ENCODE peak calls at places on chromosomes 12 and 14, in six cellular contexts. One of them, this sample, is unnamed.

GRCh38 chr12:96766232-96766631 is 140.8 kb upstream of the NEDD1 start:
- DNase-seq in HFF-Myc: no peak
- DNase-seq in A673: no peak
- DNase-seq in hepatocyte: no peak
- DNase-seq in ascending aorta: no peak
- DNase-seq in brain microvascular endothelial cell: no peak
- DNase-seq in this sample: no peak

GRCh38 chr12:77299910-77300772 is 234.8 kb upstream of the E2F7 start:
- DNase-seq in HFF-Myc: no peak
- DNase-seq in A673: no peak
- DNase-seq in hepatocyte: no peak
- DNase-seq in ascending aorta: no peak
- DNase-seq in brain microvascular endothelial cell: peak
- DNase-seq in this sample: peak

GRCh38 chr12:14769837-14770494 is 33.3 kb downstream of the WBP11 start:
- DNase-seq in HFF-Myc: no peak
- DNase-seq in A673: peak
- DNase-seq in hepatocyte: peak
- DNase-seq in ascending aorta: peak
- DNase-seq in brain microvascular endothelial cell: peak
- DNase-seq in this sample: no peak

GRCh38 chr12:68291396-68292036 is 38.1 kb upstream of the IL22 start:
- DNase-seq in HFF-Myc: no peak
- DNase-seq in A673: no peak
- DNase-seq in hepatocyte: no peak
- DNase-seq in ascending aorta: no peak
- DNase-seq in brain microvascular endothelial cell: no peak
- DNase-seq in this sample: no peak

GRCh38 chr14:22315336-22315735 is 273.7 kb downstream of the DAD1 start:
- DNase-seq in HFF-Myc: no peak
- DNase-seq in A673: no peak
- DNase-seq in hepatocyte: no peak
- DNase-seq in ascending aorta: no peak
- DNase-seq in brain microvascular endothelial cell: no peak
- DNase-seq in this sample: no peak

GRCh38 chr14:23379331-23380196 is 2.7 kb downstream of the CMTM5 start:
- DNase-seq in HFF-Myc: no peak
- DNase-seq in A673: peak
- DNase-seq in hepatocyte: peak
- DNase-seq in ascending aorta: no peak
- DNase-seq in brain microvascular endothelial cell: no peak
- DNase-seq in this sample: no peak

GRCh38 chr14:55749946-55750345 is 169.9 kb downstream of the KTN1 start:
- DNase-seq in HFF-Myc: no peak
- DNase-seq in A673: no peak
- DNase-seq in hepatocyte: no peak
- DNase-seq in ascending aorta: no peak
- DNase-seq in brain microvascular endothelial cell: no peak
- DNase-seq in this sample: no peak

GRCh38 chr12:121300083-121300819 is 3.7 kb upstream of the CAMKK2 start:
- DNase-seq in HFF-Myc: no peak
- DNase-seq in A673: no peak
- DNase-seq in hepatocyte: peak
- DNase-seq in ascending aorta: no peak
- DNase-seq in brain microvascular endothelial cell: no peak
- DNase-seq in this sample: no peak

GRCh38 chr12:87406926-87407325 is 622.3 kb downstream of the C12orf50 start:
- DNase-seq in HFF-Myc: no peak
- DNase-seq in A673: no peak
- DNase-seq in hepatocyte: no peak
- DNase-seq in ascending aorta: no peak
- DNase-seq in brain microvascular endothelial cell: no peak
- DNase-seq in this sample: no peak

GRCh38 chr14:73567951-73568885 is 795 bp upstream of the ACOT2 start:
- DNase-seq in HFF-Myc: no peak
- DNase-seq in A673: no peak
- DNase-seq in hepatocyte: peak
- DNase-seq in ascending aorta: no peak
- DNase-seq in brain microvascular endothelial cell: no peak
- DNase-seq in this sample: no peak

GRCh38 chr12:130881548-130881947 is 9.7 kb downstream of the RAN start:
- DNase-seq in HFF-Myc: no peak
- DNase-seq in A673: no peak
- DNase-seq in hepatocyte: no peak
- DNase-seq in ascending aorta: no peak
- DNase-seq in brain microvascular endothelial cell: no peak
- DNase-seq in this sample: no peak

GRCh38 chr12:119735079-119735478 is 67.1 kb downstream of the PRKAB1 start:
- DNase-seq in HFF-Myc: no peak
- DNase-seq in A673: no peak
- DNase-seq in hepatocyte: no peak
- DNase-seq in ascending aorta: no peak
- DNase-seq in brain microvascular endothelial cell: no peak
- DNase-seq in this sample: no peak

GRCh38 chr12:32390572-32391219 is 8.7 kb upstream of the FGD4 start:
- DNase-seq in HFF-Myc: no peak
- DNase-seq in A673: no peak
- DNase-seq in hepatocyte: no peak
- DNase-seq in ascending aorta: no peak
- DNase-seq in brain microvascular endothelial cell: peak
- DNase-seq in this sample: no peak

GRCh38 chr12:90003688-90004087 is 295.1 kb upstream of the ATP2B1 start:
- DNase-seq in HFF-Myc: no peak
- DNase-seq in A673: no peak
- DNase-seq in hepatocyte: no peak
- DNase-seq in ascending aorta: no peak
- DNase-seq in brain microvascular endothelial cell: no peak
- DNase-seq in this sample: no peak

GRCh38 chr12:57460457-57461325 is 1.1 kb downstream of the GLI1 start:
- DNase-seq in HFF-Myc: no peak
- DNase-seq in A673: no peak
- DNase-seq in hepatocyte: peak
- DNase-seq in ascending aorta: no peak
- DNase-seq in brain microvascular endothelial cell: no peak
- DNase-seq in this sample: no peak

GRCh38 chr14:94523265-94523664 is 14.0 kb upstream of the SERPINA12 start:
- DNase-seq in HFF-Myc: no peak
- DNase-seq in A673: no peak
- DNase-seq in hepatocyte: no peak
- DNase-seq in ascending aorta: no peak
- DNase-seq in brain microvascular endothelial cell: no peak
- DNase-seq in this sample: no peak

GRCh38 chr14:80669416-80669815 is 272.1 kb downstream of the CEP128 start:
- DNase-seq in HFF-Myc: no peak
- DNase-seq in A673: no peak
- DNase-seq in hepatocyte: no peak
- DNase-seq in ascending aorta: no peak
- DNase-seq in brain microvascular endothelial cell: no peak
- DNase-seq in this sample: peak

GRCh38 chr12:105288311-105288996 is 42.0 kb upstream of the C12orf75 start:
- DNase-seq in HFF-Myc: no peak
- DNase-seq in A673: no peak
- DNase-seq in hepatocyte: no peak
- DNase-seq in ascending aorta: no peak
- DNase-seq in brain microvascular endothelial cell: no peak
- DNase-seq in this sample: no peak

GRCh38 chr12:38528527-38528926 is 212.0 kb downstream of the ALG10B start:
- DNase-seq in HFF-Myc: no peak
- DNase-seq in A673: no peak
- DNase-seq in hepatocyte: no peak
- DNase-seq in ascending aorta: no peak
- DNase-seq in brain microvascular endothelial cell: no peak
- DNase-seq in this sample: no peak

GRCh38 chr14:67532998-67533753 is at the start of gene PLEKHH1:
- DNase-seq in HFF-Myc: no peak
- DNase-seq in A673: peak
- DNase-seq in hepatocyte: peak
- DNase-seq in ascending aorta: peak
- DNase-seq in brain microvascular endothelial cell: peak
- DNase-seq in this sample: no peak
- TF ChIP-seq CTCF in HFF-Myc: no peak
- TF ChIP-seq CTCF in A673: no peak
- TF ChIP-seq CTCF in hepatocyte: peak
- TF ChIP-seq CTCF in ascending aorta: no peak
- TF ChIP-seq CTCF in brain microvascular endothelial cell: no peak
- TF ChIP-seq CTCF in this sample: no peak

GRCh38 chr12:48979602-48980388 is 1.7 kb downstream of the WNT1 start:
- DNase-seq in HFF-Myc: no peak
- DNase-seq in A673: no peak
- DNase-seq in hepatocyte: no peak
- DNase-seq in ascending aorta: no peak
- DNase-seq in brain microvascular endothelial cell: no peak
- DNase-seq in this sample: no peak
- H3K4me3 ChIP-seq in HFF-Myc: no peak
- H3K4me3 ChIP-seq in A673: peak
- H3K4me3 ChIP-seq in hepatocyte: peak
- H3K4me3 ChIP-seq in ascending aorta: peak
- H3K4me3 ChIP-seq in brain microvascular endothelial cell: no peak
- H3K4me3 ChIP-seq in this sample: no peak

DNA sequence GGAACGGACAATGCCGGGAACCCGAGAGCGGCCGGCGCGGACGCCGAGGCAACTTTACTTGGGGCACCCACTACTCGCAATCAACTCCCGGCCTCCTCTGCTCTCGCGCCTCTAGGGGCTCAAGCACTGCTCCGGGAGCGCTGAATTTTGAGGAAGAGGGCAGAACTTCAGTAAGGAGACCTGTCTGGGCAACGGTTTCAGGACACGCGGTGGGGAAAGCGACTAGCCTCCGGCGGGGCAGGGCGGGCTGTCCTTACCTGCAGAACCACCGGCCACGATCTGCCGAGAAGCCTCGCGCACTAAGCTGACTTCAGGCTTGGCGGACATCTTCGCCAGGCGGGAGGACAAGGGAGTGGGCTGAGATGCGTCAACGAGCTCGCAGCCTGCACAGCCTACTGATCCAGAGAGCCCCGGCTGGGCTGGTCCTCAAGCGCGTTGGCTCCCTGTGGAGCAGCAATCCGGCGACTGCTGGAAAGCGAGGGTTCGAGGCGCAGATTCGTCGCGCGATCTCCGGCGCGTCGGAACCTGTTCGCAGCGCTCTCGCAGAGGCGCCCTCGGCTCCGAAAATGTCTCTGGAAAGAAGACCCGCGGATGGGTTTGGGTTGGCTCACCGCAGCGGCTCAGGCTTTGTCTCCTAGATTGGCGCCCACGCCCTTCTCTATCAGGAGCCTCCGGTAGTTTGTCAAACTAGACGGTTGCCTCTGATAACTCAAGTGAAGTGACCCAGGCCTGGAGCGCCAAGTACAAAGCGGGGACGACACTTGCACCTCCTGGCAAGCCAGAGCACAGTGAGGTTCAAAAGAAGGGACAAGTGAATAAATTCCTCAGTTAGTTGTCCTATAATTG is at the start of gene SLC25A21:
- DNase-seq in HFF-Myc: peak
- DNase-seq in A673: peak
- DNase-seq in hepatocyte: peak
- DNase-seq in ascending aorta: peak
- DNase-seq in brain microvascular endothelial cell: peak
- DNase-seq in this sample: no peak
- TF ChIP-seq CTCF in HFF-Myc: no peak
- TF ChIP-seq CTCF in A673: peak
- TF ChIP-seq CTCF in hepatocyte: no peak
- TF ChIP-seq CTCF in ascending aorta: no peak
- TF ChIP-seq CTCF in brain microvascular endothelial cell: peak
- TF ChIP-seq CTCF in this sample: peak

GRCh38 chr12:6627598-6627997 is 8.2 kb downstream of the LPAR5 start:
- DNase-seq in HFF-Myc: no peak
- DNase-seq in A673: no peak
- DNase-seq in hepatocyte: no peak
- DNase-seq in ascending aorta: no peak
- DNase-seq in brain microvascular endothelial cell: no peak
- DNase-seq in this sample: no peak
- H3K4me3 ChIP-seq in HFF-Myc: no peak
- H3K4me3 ChIP-seq in A673: no peak
- H3K4me3 ChIP-seq in hepatocyte: no peak
- H3K4me3 ChIP-seq in ascending aorta: no peak
- H3K4me3 ChIP-seq in brain microvascular endothelial cell: no peak
- H3K4me3 ChIP-seq in this sample: no peak